ENCODE peak calls at places on chromosomes 7 and 10, in seven cellular contexts. One of them, this sample, is unnamed.

GRCh38 chr10:19819419-19820033 is 3.3 kb downstream of the PLXDC2 start:
- DNase-seq in right cardiac atrium: no peak
- DNase-seq in right lobe of liver: no peak
- DNase-seq in AG04450: no peak
- DNase-seq in CD4-positive, CD25-positive, alpha-beta regulatory T cell: peak
- DNase-seq in lower lobe of right lung: no peak
- DNase-seq in tibial nerve: peak
- DNase-seq in this sample: no peak

GRCh38 chr7:134298902-134299683 is 17.6 kb downstream of the SLC35B4 start:
- DNase-seq in right cardiac atrium: peak
- DNase-seq in right lobe of liver: peak
- DNase-seq in AG04450: peak
- DNase-seq in CD4-positive, CD25-positive, alpha-beta regulatory T cell: no peak
- DNase-seq in lower lobe of right lung: no peak
- DNase-seq in tibial nerve: no peak
- DNase-seq in this sample: no peak

GRCh38 chr7:95095259-95096122 is 188.1 kb downstream of the PPP1R9A start:
- DNase-seq in right cardiac atrium: no peak
- DNase-seq in right lobe of liver: no peak
- DNase-seq in AG04450: no peak
- DNase-seq in CD4-positive, CD25-positive, alpha-beta regulatory T cell: no peak
- DNase-seq in lower lobe of right lung: no peak
- DNase-seq in tibial nerve: no peak
- DNase-seq in this sample: no peak

GRCh38 chr10:110893559-110894179 is 21.9 kb downstream of the PDCD4 start:
- DNase-seq in right cardiac atrium: no peak
- DNase-seq in right lobe of liver: no peak
- DNase-seq in AG04450: no peak
- DNase-seq in CD4-positive, CD25-positive, alpha-beta regulatory T cell: peak
- DNase-seq in lower lobe of right lung: no peak
- DNase-seq in tibial nerve: no peak
- DNase-seq in this sample: no peak

GRCh38 chr10:114174462-114175190 is 623 bp upstream of the CCDC186 start:
- DNase-seq in right cardiac atrium: peak
- DNase-seq in right lobe of liver: peak
- DNase-seq in AG04450: peak
- DNase-seq in CD4-positive, CD25-positive, alpha-beta regulatory T cell: no peak
- DNase-seq in lower lobe of right lung: peak
- DNase-seq in tibial nerve: peak
- DNase-seq in this sample: no peak

GRCh38 chr10:5965266-5965665 is 12.1 kb downstream of the IL15RA start:
- DNase-seq in right cardiac atrium: no peak
- DNase-seq in right lobe of liver: peak
- DNase-seq in AG04450: no peak
- DNase-seq in CD4-positive, CD25-positive, alpha-beta regulatory T cell: no peak
- DNase-seq in lower lobe of right lung: peak
- DNase-seq in tibial nerve: no peak
- DNase-seq in this sample: no peak

GRCh38 chr7:24401628-24402593 is 117.9 kb downstream of the NPY start:
- DNase-seq in right cardiac atrium: no peak
- DNase-seq in right lobe of liver: no peak
- DNase-seq in AG04450: no peak
- DNase-seq in CD4-positive, CD25-positive, alpha-beta regulatory T cell: peak
- DNase-seq in lower lobe of right lung: no peak
- DNase-seq in tibial nerve: no peak
- DNase-seq in this sample: peak

GRCh38 chr10:132418520-132419416 is 21.8 kb downstream of the PWWP2B start:
- DNase-seq in right cardiac atrium: peak
- DNase-seq in right lobe of liver: no peak
- DNase-seq in AG04450: no peak
- DNase-seq in CD4-positive, CD25-positive, alpha-beta regulatory T cell: no peak
- DNase-seq in lower lobe of right lung: peak
- DNase-seq in tibial nerve: no peak
- DNase-seq in this sample: no peak

GRCh38 chr10:130763491-130763890 is 548.0 kb downstream of the TCERG1L start:
- DNase-seq in right cardiac atrium: no peak
- DNase-seq in right lobe of liver: no peak
- DNase-seq in AG04450: no peak
- DNase-seq in CD4-positive, CD25-positive, alpha-beta regulatory T cell: no peak
- DNase-seq in lower lobe of right lung: no peak
- DNase-seq in tibial nerve: no peak
- DNase-seq in this sample: no peak

GRCh38 chr7:139739863-139740597 is 37.8 kb downstream of the HIPK2 start:
- DNase-seq in right cardiac atrium: peak
- DNase-seq in right lobe of liver: peak
- DNase-seq in AG04450: no peak
- DNase-seq in CD4-positive, CD25-positive, alpha-beta regulatory T cell: no peak
- DNase-seq in lower lobe of right lung: no peak
- DNase-seq in tibial nerve: no peak
- DNase-seq in this sample: no peak

GRCh38 chr10:89535185-89536012 is at the start of gene SLC16A12:
- DNase-seq in right cardiac atrium: peak
- DNase-seq in right lobe of liver: no peak
- DNase-seq in AG04450: no peak
- DNase-seq in CD4-positive, CD25-positive, alpha-beta regulatory T cell: no peak
- DNase-seq in lower lobe of right lung: peak
- DNase-seq in tibial nerve: no peak
- DNase-seq in this sample: no peak

GRCh38 chr7:187237-187927 is 5.0 kb upstream of the FAM20C start:
- DNase-seq in right cardiac atrium: no peak
- DNase-seq in right lobe of liver: no peak
- DNase-seq in AG04450: no peak
- DNase-seq in CD4-positive, CD25-positive, alpha-beta regulatory T cell: no peak
- DNase-seq in lower lobe of right lung: no peak
- DNase-seq in tibial nerve: no peak
- DNase-seq in this sample: no peak

GRCh38 chr10:51700228-51700835 is 937 bp upstream of the CSTF2T start:
- DNase-seq in right cardiac atrium: peak
- DNase-seq in right lobe of liver: no peak
- DNase-seq in AG04450: no peak
- DNase-seq in CD4-positive, CD25-positive, alpha-beta regulatory T cell: no peak
- DNase-seq in lower lobe of right lung: no peak
- DNase-seq in tibial nerve: peak
- DNase-seq in this sample: no peak

GRCh38 chr7:87875151-87876039 is 765 bp downstream of the SLC25A40 start:
- DNase-seq in right cardiac atrium: no peak
- DNase-seq in right lobe of liver: peak
- DNase-seq in AG04450: no peak
- DNase-seq in CD4-positive, CD25-positive, alpha-beta regulatory T cell: peak
- DNase-seq in lower lobe of right lung: no peak
- DNase-seq in tibial nerve: peak
- DNase-seq in this sample: no peak

GRCh38 chr10:59007307-59008025 is 169.0 kb upstream of the PHYHIPL start:
- DNase-seq in right cardiac atrium: no peak
- DNase-seq in right lobe of liver: no peak
- DNase-seq in AG04450: no peak
- DNase-seq in CD4-positive, CD25-positive, alpha-beta regulatory T cell: no peak
- DNase-seq in lower lobe of right lung: no peak
- DNase-seq in tibial nerve: no peak
- DNase-seq in this sample: no peak

GRCh38 chr7:50555594-50556140 is 9.5 kb downstream of the DDC start:
- DNase-seq in right cardiac atrium: no peak
- DNase-seq in right lobe of liver: no peak
- DNase-seq in AG04450: no peak
- DNase-seq in CD4-positive, CD25-positive, alpha-beta regulatory T cell: no peak
- DNase-seq in lower lobe of right lung: no peak
- DNase-seq in tibial nerve: no peak
- DNase-seq in this sample: no peak

GRCh38 chr10:12975266-12975665 is 26.2 kb downstream of the CCDC3 start:
- DNase-seq in right cardiac atrium: no peak
- DNase-seq in right lobe of liver: no peak
- DNase-seq in AG04450: no peak
- DNase-seq in CD4-positive, CD25-positive, alpha-beta regulatory T cell: no peak
- DNase-seq in lower lobe of right lung: no peak
- DNase-seq in tibial nerve: no peak
- DNase-seq in this sample: no peak

GRCh38 chr7:37354661-37355131 is 94.0 kb downstream of the ELMO1 start:
- DNase-seq in right cardiac atrium: peak
- DNase-seq in right lobe of liver: peak
- DNase-seq in AG04450: no peak
- DNase-seq in CD4-positive, CD25-positive, alpha-beta regulatory T cell: peak
- DNase-seq in lower lobe of right lung: peak
- DNase-seq in tibial nerve: peak
- DNase-seq in this sample: no peak

GRCh38 chr10:92690211-92691041 is 671 bp downstream of the HHEX start:
- DNase-seq in right cardiac atrium: peak
- DNase-seq in right lobe of liver: peak
- DNase-seq in AG04450: no peak
- DNase-seq in CD4-positive, CD25-positive, alpha-beta regulatory T cell: peak
- DNase-seq in lower lobe of right lung: peak
- DNase-seq in tibial nerve: peak
- DNase-seq in this sample: no peak

GRCh38 chr7:80428161-80429054 is 83.5 kb downstream of the GNAT3 start:
- DNase-seq in right cardiac atrium: no peak
- DNase-seq in right lobe of liver: no peak
- DNase-seq in AG04450: no peak
- DNase-seq in CD4-positive, CD25-positive, alpha-beta regulatory T cell: no peak
- DNase-seq in lower lobe of right lung: no peak
- DNase-seq in tibial nerve: peak
- DNase-seq in this sample: no peak

GRCh38 chr7:45716380-45717203 is 142.4 kb downstream of the ADCY1 start:
- DNase-seq in right cardiac atrium: peak
- DNase-seq in right lobe of liver: no peak
- DNase-seq in AG04450: no peak
- DNase-seq in CD4-positive, CD25-positive, alpha-beta regulatory T cell: no peak
- DNase-seq in lower lobe of right lung: no peak
- DNase-seq in tibial nerve: peak
- DNase-seq in this sample: no peak

GRCh38 chr7:139482662-139483466 is 609 bp downstream of the KLRG2 start:
- DNase-seq in right cardiac atrium: peak
- DNase-seq in right lobe of liver: no peak
- DNase-seq in AG04450: no peak
- DNase-seq in CD4-positive, CD25-positive, alpha-beta regulatory T cell: peak
- DNase-seq in lower lobe of right lung: peak
- DNase-seq in tibial nerve: no peak
- DNase-seq in this sample: no peak

GRCh38 chr10:4057725-4058513 is 272.9 kb upstream of the KLF6 start:
- DNase-seq in right cardiac atrium: no peak
- DNase-seq in right lobe of liver: no peak
- DNase-seq in AG04450: no peak
- DNase-seq in CD4-positive, CD25-positive, alpha-beta regulatory T cell: no peak
- DNase-seq in lower lobe of right lung: no peak
- DNase-seq in tibial nerve: no peak
- DNase-seq in this sample: no peak

GRCh38 chr10:31467791-31468535 is 148.9 kb downstream of the ZEB1 start:
- DNase-seq in right cardiac atrium: peak
- DNase-seq in right lobe of liver: peak
- DNase-seq in AG04450: no peak
- DNase-seq in CD4-positive, CD25-positive, alpha-beta regulatory T cell: peak
- DNase-seq in lower lobe of right lung: peak
- DNase-seq in tibial nerve: no peak
- DNase-seq in this sample: peak

GRCh38 chr10:24289235-24289634 is 80.3 kb downstream of the KIAA1217 start:
- DNase-seq in right cardiac atrium: no peak
- DNase-seq in right lobe of liver: no peak
- DNase-seq in AG04450: no peak
- DNase-seq in CD4-positive, CD25-positive, alpha-beta regulatory T cell: no peak
- DNase-seq in lower lobe of right lung: no peak
- DNase-seq in tibial nerve: no peak
- DNase-seq in this sample: no peak

GRCh38 chr7:148986737-148987009 is 41.6 kb downstream of the PDIA4 start:
- DNase-seq in right cardiac atrium: no peak
- DNase-seq in right lobe of liver: no peak
- DNase-seq in AG04450: no peak
- DNase-seq in CD4-positive, CD25-positive, alpha-beta regulatory T cell: no peak
- DNase-seq in lower lobe of right lung: no peak
- DNase-seq in tibial nerve: no peak
- DNase-seq in this sample: no peak
- H3K4me3 ChIP-seq in right cardiac atrium: peak
- H3K4me3 ChIP-seq in right lobe of liver: no peak
- H3K4me3 ChIP-seq in AG04450: no peak
- H3K4me3 ChIP-seq in CD4-positive, CD25-positive, alpha-beta regulatory T cell: peak
- H3K4me3 ChIP-seq in lower lobe of right lung: no peak
- H3K4me3 ChIP-seq in tibial nerve: peak
- H3K4me3 ChIP-seq in this sample: peak

DNA sequence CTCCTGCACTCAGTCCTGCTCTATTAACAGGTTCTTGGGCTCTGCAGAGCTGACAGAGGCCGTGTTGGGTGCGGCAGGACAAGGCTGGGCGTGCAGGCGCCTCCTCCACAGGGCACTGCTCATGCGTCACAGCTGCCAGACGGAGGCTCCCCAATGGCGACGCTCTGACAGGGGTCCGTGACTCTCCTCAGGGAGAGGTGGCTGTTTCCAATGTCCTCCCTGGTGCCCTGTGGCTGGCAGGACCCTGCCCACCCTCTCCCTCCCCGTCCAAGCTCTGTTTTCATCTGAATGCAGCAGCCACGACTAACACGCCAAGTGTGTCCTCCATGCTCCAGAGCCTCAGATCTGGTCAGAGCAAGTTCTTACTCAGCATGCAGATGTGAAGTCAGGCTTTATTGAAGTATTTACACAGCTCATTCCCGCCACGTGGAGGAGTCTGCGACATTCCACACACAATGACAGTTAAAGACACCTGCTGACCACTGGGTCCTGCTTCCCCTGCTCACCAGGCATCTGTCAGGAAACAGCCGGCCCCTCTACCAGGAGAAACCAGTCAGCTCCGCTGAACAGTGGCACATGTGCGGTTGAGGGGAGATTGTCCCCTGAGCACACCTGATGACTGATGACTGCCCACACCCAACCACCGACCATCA is 116.7 kb downstream of the VIPR2 start:
- DNase-seq in right cardiac atrium: peak
- DNase-seq in right lobe of liver: no peak
- DNase-seq in AG04450: no peak
- DNase-seq in CD4-positive, CD25-positive, alpha-beta regulatory T cell: no peak
- DNase-seq in lower lobe of right lung: no peak
- DNase-seq in tibial nerve: peak
- DNase-seq in this sample: no peak
- H3K4me3 ChIP-seq in right cardiac atrium: no peak
- H3K4me3 ChIP-seq in right lobe of liver: no peak
- H3K4me3 ChIP-seq in AG04450: no peak
- H3K4me3 ChIP-seq in CD4-positive, CD25-positive, alpha-beta regulatory T cell: no peak
- H3K4me3 ChIP-seq in lower lobe of right lung: no peak
- H3K4me3 ChIP-seq in tibial nerve: no peak
- H3K4me3 ChIP-seq in this sample: no peak

GRCh38 chr10:75191821-75192568 is 18.6 kb upstream of the VDAC2 start:
- DNase-seq in right cardiac atrium: peak
- DNase-seq in right lobe of liver: peak
- DNase-seq in AG04450: peak
- DNase-seq in CD4-positive, CD25-positive, alpha-beta regulatory T cell: no peak
- DNase-seq in lower lobe of right lung: peak
- DNase-seq in tibial nerve: peak
- DNase-seq in this sample: no peak
- H3K4me3 ChIP-seq in right cardiac atrium: no peak
- H3K4me3 ChIP-seq in right lobe of liver: no peak
- H3K4me3 ChIP-seq in AG04450: peak
- H3K4me3 ChIP-seq in CD4-positive, CD25-positive, alpha-beta regulatory T cell: no peak
- H3K4me3 ChIP-seq in lower lobe of right lung: no peak
- H3K4me3 ChIP-seq in tibial nerve: no peak
- H3K4me3 ChIP-seq in this sample: no peak

DNA sequence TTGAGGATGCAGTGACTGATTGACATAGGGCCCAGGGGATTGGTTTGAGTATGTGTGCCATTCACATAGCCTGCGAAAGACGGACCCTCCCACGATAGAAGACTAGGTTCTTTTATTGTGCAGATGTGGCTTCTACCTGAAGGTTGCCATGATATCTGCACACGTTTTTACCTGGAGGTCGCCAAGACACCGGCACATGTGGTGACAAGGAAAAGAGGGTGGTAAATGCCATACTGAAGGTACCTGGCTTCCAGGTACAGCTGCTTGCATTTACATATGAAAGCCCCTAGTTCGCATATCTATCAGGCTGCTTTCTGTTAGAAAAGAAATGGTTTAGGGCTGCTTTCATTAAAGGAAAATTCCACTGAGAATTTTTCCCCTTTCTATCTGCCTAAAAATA is 43.6 kb downstream of the ZNF22 start:
- DNase-seq in right cardiac atrium: no peak
- DNase-seq in right lobe of liver: no peak
- DNase-seq in AG04450: no peak
- DNase-seq in CD4-positive, CD25-positive, alpha-beta regulatory T cell: no peak
- DNase-seq in lower lobe of right lung: no peak
- DNase-seq in tibial nerve: no peak
- DNase-seq in this sample: no peak
- H3K4me3 ChIP-seq in right cardiac atrium: no peak
- H3K4me3 ChIP-seq in right lobe of liver: no peak
- H3K4me3 ChIP-seq in AG04450: no peak
- H3K4me3 ChIP-seq in CD4-positive, CD25-positive, alpha-beta regulatory T cell: no peak
- H3K4me3 ChIP-seq in lower lobe of right lung: no peak
- H3K4me3 ChIP-seq in tibial nerve: no peak
- H3K4me3 ChIP-seq in this sample: no peak

This sample was measured in GM12864.